ENCODE peak calls at places on chromosomes 16 and 17, in ten cellular contexts. L, G, Y, N, P, O, H, F, M and I are unnamed samples.

GRCh38 chr17:75289832-75290337 is 652 bp upstream of the SLC25A19 start:
- DNase-seq in L (peak; percentile 75), O (peak; percentile 54), F (peak; percentile 86), N (peak; percentile 84), P (peak; percentile 38), G (no peak), M (peak; percentile 58), Y (no peak), H (peak; percentile 67), I (peak; percentile 23)

GRCh38 chr17:57855391-57856035 is 5.7 kb upstream of the MRPS23 start:
- DNase-seq in F (no peak), H (no peak), O (no peak), M (no peak), P (no peak), Y (no peak), L (no peak), N (peak; percentile 64), G (no peak), I (no peak)

GRCh38 chr17:36612323-36612722 is 10.9 kb downstream of the MRM1 start:
- DNase-seq in L (no peak), Y (no peak), G (no peak), M (no peak), H (no peak), F (no peak), P (no peak), O (no peak), N (no peak), I (no peak)

GRCh38 chr17:51860934-51861561 is 297.5 kb downstream of the CA10 start:
- DNase-seq in P (peak; percentile 59), M (no peak), G (peak; percentile 5), N (no peak), Y (peak; percentile 7), F (peak; percentile 44), L (no peak), H (no peak), O (peak; percentile 28), I (no peak)

GRCh38 chr16:50288920-50289319 is 22.6 kb downstream of the ADCY7 start:
- DNase-seq in M (no peak), L (no peak), F (no peak), O (no peak), G (no peak), P (no peak), Y (no peak), H (no peak), N (no peak), I (no peak)

GRCh38 chr17:53724726-53725125 is 98.0 kb upstream of the KIF2B start:
- DNase-seq in Y (no peak), O (no peak), N (no peak), G (peak; percentile 10), L (no peak), F (no peak), H (no peak), P (peak; percentile 88), M (no peak), I (no peak)

GRCh38 chr17:41710472-41711090 is 1.6 kb upstream of the GAST start:
- DNase-seq in Y (no peak), O (peak; percentile 44), F (peak; percentile 62), G (no peak), N (no peak), H (no peak), L (no peak), M (peak; percentile 77), P (peak; percentile 45), I (no peak)

GRCh38 chr16:80852261-80852872 is 48.0 kb upstream of the CDYL2 start:
- DNase-seq in H (no peak), P (no peak), N (no peak), F (peak; percentile 59), L (no peak), Y (peak; percentile 28), G (no peak), O (peak; percentile 25), M (peak; percentile 33), I (no peak)

GRCh38 chr16:55116165-55116894 is 185.7 kb downstream of the IRX5 start:
- DNase-seq in P (no peak), M (peak; percentile 75), Y (no peak), N (no peak), L (no peak), H (no peak), O (peak; percentile 33), F (no peak), G (no peak), I (peak; percentile 86)

GRCh38 chr16:57013268-57013667 is 23.9 kb downstream of the NLRC5 start:
- DNase-seq in H (no peak), M (peak; percentile 85), F (no peak), N (no peak), G (no peak), Y (no peak), L (no peak), P (peak; percentile 17), O (peak; percentile 77), I (no peak)

GRCh38 chr17:66348605-66349165 is 46.3 kb downstream of the PRKCA start:
- DNase-seq in N (peak; percentile 75), Y (peak; percentile 69), L (no peak), F (peak; percentile 55), H (no peak), P (peak; percentile 81), G (peak; percentile 47), O (peak; percentile 85), M (peak; percentile 84), I (no peak)

GRCh38 chr17:77126519-77126918 is 14.2 kb upstream of the SEC14L1 start:
- DNase-seq in O (no peak), G (no peak), H (no peak), N (no peak), M (no peak), Y (no peak), F (no peak), L (no peak), P (no peak), I (no peak)

GRCh38 chr16:85274924-85275323 is 162.7 kb upstream of the CIBAR2 start:
- DNase-seq in N (no peak), P (no peak), M (no peak), H (no peak), G (no peak), Y (no peak), L (no peak), F (no peak), O (no peak), I (no peak)

GRCh38 chr16:66673691-66674090 is 22.9 kb downstream of the CMTM4 start:
- DNase-seq in F (no peak), N (no peak), H (no peak), M (no peak), P (no peak), G (no peak), Y (no peak), L (no peak), O (no peak), I (no peak)

GRCh38 chr17:72613411-72614292 is 478.8 kb downstream of the SLC39A11 start:
- DNase-seq in M (peak; percentile 76), H (no peak), P (peak; percentile 51), L (no peak), N (no peak), Y (peak; percentile 80), O (peak; percentile 51), F (no peak), G (peak; percentile 10), I (no peak)

GRCh38 chr16:23482778-23483177 is 27.5 kb downstream of the GGA2 start:
- DNase-seq in Y (no peak), N (no peak), O (no peak), F (peak; percentile 19), G (no peak), H (no peak), P (no peak), M (no peak), L (no peak), I (no peak)

GRCh38 chr16:2142942-2143868 is 5.2 kb upstream of the RAB26 start:
- DNase-seq in P (no peak), O (no peak), M (no peak), N (no peak), L (no peak), F (peak; percentile 32), Y (no peak), H (no peak), G (no peak), I (no peak)

GRCh38 chr17:2595736-2596135 is 2.3 kb downstream of the PAFAH1B1 start:
- DNase-seq in P (no peak), G (no peak), H (no peak), M (peak; percentile 32), N (no peak), L (no peak), O (peak; percentile 13), Y (no peak), F (no peak), I (no peak)

GRCh38 chr17:14522795-14523387 is 222.0 kb downstream of the HS3ST3B1 start:
- DNase-seq in H (no peak), Y (no peak), M (no peak), O (no peak), F (no peak), L (no peak), G (no peak), N (no peak), P (no peak), I (no peak)

GRCh38 chr17:2263183-2263954 is 40.2 kb downstream of the SMG6 start:
- DNase-seq in F (peak; percentile 16), H (no peak), Y (no peak), L (no peak), P (no peak), M (no peak), N (no peak), O (no peak), G (no peak), I (no peak)

GRCh38 chr17:28549274-28550132 is 2.9 kb downstream of the UNC119 start:
- DNase-seq in P (no peak), O (no peak), Y (no peak), H (peak; percentile 74), N (no peak), F (peak; percentile 83), L (no peak), G (no peak), M (no peak), I (no peak)

GRCh38 chr17:45116434-45117016 is 15.8 kb downstream of the PLCD3 start:
- DNase-seq in L (no peak), O (no peak), H (no peak), M (no peak), P (no peak), G (no peak), N (no peak), Y (no peak), F (no peak), I (no peak)

GRCh38 chr17:45144199-45145034 is 3.9 kb upstream of the HEXIM1 start:
- DNase-seq in N (peak; percentile 86), H (no peak), O (no peak), M (peak; percentile 6), Y (no peak), G (no peak), P (no peak), L (no peak), F (peak; percentile 52), I (no peak)

GRCh38 chr16:84088695-84089395 is 27.9 kb downstream of the MBTPS1 start:
- DNase-seq in F (peak; percentile 82), Y (no peak), N (no peak), O (no peak), M (no peak), H (peak; percentile 8), L (peak; percentile 58), G (no peak), P (no peak), I (no peak)

GRCh38 chr16:48381201-48381600 is 4.0 kb downstream of the SIAH1 start:
- DNase-seq in N (no peak), G (no peak), Y (no peak), O (peak; percentile 56), P (no peak), F (no peak), H (no peak), L (no peak), M (peak; percentile 71), I (no peak)

GRCh38 chr17:13074026-13074425 is 56.2 kb upstream of the ELAC2 start:
- DNase-seq in M (peak; percentile 21), O (peak; percentile 41), P (no peak), H (no peak), G (peak; percentile 37), F (no peak), N (no peak), Y (no peak), L (no peak), I (no peak)

GRCh38 chr16:87384162-87384999 is 805 bp upstream of the FBXO31 start:
- DNase-seq in H (no peak), P (no peak), N (peak; percentile 80), G (no peak), Y (peak; percentile 42), O (no peak), M (no peak), L (no peak), F (no peak), I (no peak)

GRCh38 chr16:51150894-51151320 is at the start of gene SALL1:
- DNase-seq in G (no peak), O (peak; percentile 24), Y (no peak), L (no peak), M (peak; percentile 32), H (no peak), F (no peak), N (no peak), P (no peak), I (no peak)